ENCODE peak calls at places on chromosomes 2 and 18, in five cellular contexts. One of them, this sample, is unnamed.

GRCh38 chr18:46814394-46814793 is 57.5 kb upstream of the ST8SIA5 start:
- DNase-seq in GM10248: no peak
- DNase-seq in fibroblast of pulmonary artery: no peak
- DNase-seq in heart right ventricle: no peak
- DNase-seq in activated naive CD8-positive, alpha-beta T cell treated with anti-CD3 and anti-CD28 coated beads, Interleukin-2, amount 50 U/mL, for 24 hours: no peak
- DNase-seq in this sample: no peak

GRCh38 chr2:14944562-14945346 is 312.2 kb downstream of the LRATD1 start:
- DNase-seq in heart right ventricle: no peak
- DNase-seq in GM10248: no peak
- DNase-seq in fibroblast of pulmonary artery: peak
- DNase-seq in activated naive CD8-positive, alpha-beta T cell treated with anti-CD3 and anti-CD28 coated beads, Interleukin-2, amount 50 U/mL, for 24 hours: no peak
- DNase-seq in this sample: peak

GRCh38 chr2:239365782-239366435 is 34.9 kb downstream of the HDAC4 start:
- DNase-seq in fibroblast of pulmonary artery: no peak
- DNase-seq in activated naive CD8-positive, alpha-beta T cell treated with anti-CD3 and anti-CD28 coated beads, Interleukin-2, amount 50 U/mL, for 24 hours: no peak
- DNase-seq in heart right ventricle: no peak
- DNase-seq in GM10248: no peak
- DNase-seq in this sample: no peak

GRCh38 chr2:160459543-160460332 is 33.9 kb downstream of the RBMS1 start:
- DNase-seq in fibroblast of pulmonary artery: no peak
- DNase-seq in GM10248: no peak
- DNase-seq in activated naive CD8-positive, alpha-beta T cell treated with anti-CD3 and anti-CD28 coated beads, Interleukin-2, amount 50 U/mL, for 24 hours: no peak
- DNase-seq in heart right ventricle: no peak
- DNase-seq in this sample: no peak

GRCh38 chr2:224039080-224039769 is at the start of gene SERPINE2:
- DNase-seq in fibroblast of pulmonary artery: peak
- DNase-seq in heart right ventricle: peak
- DNase-seq in GM10248: peak
- DNase-seq in activated naive CD8-positive, alpha-beta T cell treated with anti-CD3 and anti-CD28 coated beads, Interleukin-2, amount 50 U/mL, for 24 hours: peak
- DNase-seq in this sample: peak

GRCh38 chr2:159683804-159684203 is 28.5 kb upstream of the MARCHF7 start:
- DNase-seq in fibroblast of pulmonary artery: no peak
- DNase-seq in activated naive CD8-positive, alpha-beta T cell treated with anti-CD3 and anti-CD28 coated beads, Interleukin-2, amount 50 U/mL, for 24 hours: no peak
- DNase-seq in heart right ventricle: no peak
- DNase-seq in GM10248: no peak
- DNase-seq in this sample: no peak

GRCh38 chr2:127541849-127542630 is 6.6 kb downstream of the MYO7B start:
- DNase-seq in activated naive CD8-positive, alpha-beta T cell treated with anti-CD3 and anti-CD28 coated beads, Interleukin-2, amount 50 U/mL, for 24 hours: no peak
- DNase-seq in heart right ventricle: no peak
- DNase-seq in GM10248: no peak
- DNase-seq in fibroblast of pulmonary artery: peak
- DNase-seq in this sample: no peak

GRCh38 chr18:62596145-62597005 is 73.5 kb downstream of the ZCCHC2 start:
- DNase-seq in fibroblast of pulmonary artery: peak
- DNase-seq in activated naive CD8-positive, alpha-beta T cell treated with anti-CD3 and anti-CD28 coated beads, Interleukin-2, amount 50 U/mL, for 24 hours: no peak
- DNase-seq in heart right ventricle: peak
- DNase-seq in GM10248: no peak
- DNase-seq in this sample: peak

GRCh38 chr2:230985519-230986231 is 10.2 kb upstream of the SPATA3 start:
- DNase-seq in activated naive CD8-positive, alpha-beta T cell treated with anti-CD3 and anti-CD28 coated beads, Interleukin-2, amount 50 U/mL, for 24 hours: no peak
- DNase-seq in fibroblast of pulmonary artery: no peak
- DNase-seq in heart right ventricle: no peak
- DNase-seq in GM10248: no peak
- DNase-seq in this sample: no peak

GRCh38 chr2:199261221-199261620 is 196.5 kb downstream of the SATB2 start:
- DNase-seq in heart right ventricle: no peak
- DNase-seq in activated naive CD8-positive, alpha-beta T cell treated with anti-CD3 and anti-CD28 coated beads, Interleukin-2, amount 50 U/mL, for 24 hours: no peak
- DNase-seq in GM10248: no peak
- DNase-seq in fibroblast of pulmonary artery: peak
- DNase-seq in this sample: peak

GRCh38 chr2:133334923-133335322 is 233.3 kb downstream of the NCKAP5 start:
- DNase-seq in GM10248: no peak
- DNase-seq in fibroblast of pulmonary artery: no peak
- DNase-seq in heart right ventricle: no peak
- DNase-seq in activated naive CD8-positive, alpha-beta T cell treated with anti-CD3 and anti-CD28 coated beads, Interleukin-2, amount 50 U/mL, for 24 hours: no peak
- DNase-seq in this sample: peak

GRCh38 chr18:58058720-58059119 is 14.7 kb downstream of the NEDD4L start:
- DNase-seq in fibroblast of pulmonary artery: no peak
- DNase-seq in GM10248: no peak
- DNase-seq in activated naive CD8-positive, alpha-beta T cell treated with anti-CD3 and anti-CD28 coated beads, Interleukin-2, amount 50 U/mL, for 24 hours: no peak
- DNase-seq in heart right ventricle: no peak
- DNase-seq in this sample: peak

GRCh38 chr2:195562624-195563566 is 94.1 kb upstream of the SLC39A10 start:
- DNase-seq in fibroblast of pulmonary artery: no peak
- DNase-seq in activated naive CD8-positive, alpha-beta T cell treated with anti-CD3 and anti-CD28 coated beads, Interleukin-2, amount 50 U/mL, for 24 hours: no peak
- DNase-seq in GM10248: no peak
- DNase-seq in heart right ventricle: no peak
- DNase-seq in this sample: no peak

GRCh38 chr2:219298759-219299371 is 10.3 kb downstream of the PTPRN start:
- DNase-seq in activated naive CD8-positive, alpha-beta T cell treated with anti-CD3 and anti-CD28 coated beads, Interleukin-2, amount 50 U/mL, for 24 hours: peak
- DNase-seq in GM10248: peak
- DNase-seq in fibroblast of pulmonary artery: peak
- DNase-seq in heart right ventricle: peak
- DNase-seq in this sample: peak

GRCh38 chr2:123993728-123994323 is 31.3 kb upstream of the CNTNAP5 start:
- DNase-seq in heart right ventricle: no peak
- DNase-seq in fibroblast of pulmonary artery: peak
- DNase-seq in activated naive CD8-positive, alpha-beta T cell treated with anti-CD3 and anti-CD28 coated beads, Interleukin-2, amount 50 U/mL, for 24 hours: peak
- DNase-seq in GM10248: peak
- DNase-seq in this sample: no peak

GRCh38 chr2:70111752-70112591 is 24.7 kb downstream of the PCBP1 start:
- DNase-seq in GM10248: no peak
- DNase-seq in fibroblast of pulmonary artery: peak
- DNase-seq in activated naive CD8-positive, alpha-beta T cell treated with anti-CD3 and anti-CD28 coated beads, Interleukin-2, amount 50 U/mL, for 24 hours: no peak
- DNase-seq in heart right ventricle: no peak
- DNase-seq in this sample: peak

GRCh38 chr2:69798466-69798908 is 31.0 kb upstream of the GMCL1 start:
- DNase-seq in heart right ventricle: peak
- DNase-seq in fibroblast of pulmonary artery: peak
- DNase-seq in activated naive CD8-positive, alpha-beta T cell treated with anti-CD3 and anti-CD28 coated beads, Interleukin-2, amount 50 U/mL, for 24 hours: no peak
- DNase-seq in GM10248: no peak
- DNase-seq in this sample: peak

GRCh38 chr18:35478520-35479435 is 19.0 kb downstream of the INO80C start:
- DNase-seq in fibroblast of pulmonary artery: peak
- DNase-seq in GM10248: peak
- DNase-seq in activated naive CD8-positive, alpha-beta T cell treated with anti-CD3 and anti-CD28 coated beads, Interleukin-2, amount 50 U/mL, for 24 hours: peak
- DNase-seq in heart right ventricle: no peak
- DNase-seq in this sample: peak

GRCh38 chr18:711693-712400 is 583 bp downstream of the ENOSF1 start:
- DNase-seq in fibroblast of pulmonary artery: peak
- DNase-seq in heart right ventricle: peak
- DNase-seq in activated naive CD8-positive, alpha-beta T cell treated with anti-CD3 and anti-CD28 coated beads, Interleukin-2, amount 50 U/mL, for 24 hours: peak
- DNase-seq in GM10248: peak
- DNase-seq in this sample: peak

GRCh38 chr2:148026573-148026972 is 5.7 kb downstream of the MBD5 start:
- DNase-seq in fibroblast of pulmonary artery: no peak
- DNase-seq in activated naive CD8-positive, alpha-beta T cell treated with anti-CD3 and anti-CD28 coated beads, Interleukin-2, amount 50 U/mL, for 24 hours: no peak
- DNase-seq in GM10248: no peak
- DNase-seq in heart right ventricle: no peak
- DNase-seq in this sample: no peak

GRCh38 chr2:50535971-50536759 is 495.8 kb downstream of the NRXN1 start:
- DNase-seq in GM10248: no peak
- DNase-seq in heart right ventricle: no peak
- DNase-seq in fibroblast of pulmonary artery: peak
- DNase-seq in activated naive CD8-positive, alpha-beta T cell treated with anti-CD3 and anti-CD28 coated beads, Interleukin-2, amount 50 U/mL, for 24 hours: no peak
- DNase-seq in this sample: peak

GRCh38 chr2:138495384-138495783 is 6.2 kb upstream of the SPOPL start:
- DNase-seq in activated naive CD8-positive, alpha-beta T cell treated with anti-CD3 and anti-CD28 coated beads, Interleukin-2, amount 50 U/mL, for 24 hours: no peak
- DNase-seq in GM10248: no peak
- DNase-seq in fibroblast of pulmonary artery: no peak
- DNase-seq in heart right ventricle: no peak
- DNase-seq in this sample: no peak

GRCh38 chr2:60954139-60954538 is 63.4 kb upstream of the PEX13 start:
- DNase-seq in GM10248: no peak
- DNase-seq in activated naive CD8-positive, alpha-beta T cell treated with anti-CD3 and anti-CD28 coated beads, Interleukin-2, amount 50 U/mL, for 24 hours: no peak
- DNase-seq in fibroblast of pulmonary artery: no peak
- DNase-seq in heart right ventricle: no peak
- DNase-seq in this sample: no peak

GRCh38 chr2:164935467-164935807 is 19.9 kb downstream of the SLC38A11 start:
- DNase-seq in activated naive CD8-positive, alpha-beta T cell treated with anti-CD3 and anti-CD28 coated beads, Interleukin-2, amount 50 U/mL, for 24 hours: no peak
- DNase-seq in fibroblast of pulmonary artery: no peak
- DNase-seq in heart right ventricle: no peak
- DNase-seq in GM10248: no peak
- DNase-seq in this sample: no peak

GRCh38 chr2:36812196-36812595 is 115.7 kb downstream of the VIT start:
- DNase-seq in heart right ventricle: no peak
- DNase-seq in activated naive CD8-positive, alpha-beta T cell treated with anti-CD3 and anti-CD28 coated beads, Interleukin-2, amount 50 U/mL, for 24 hours: no peak
- DNase-seq in GM10248: no peak
- DNase-seq in fibroblast of pulmonary artery: peak
- DNase-seq in this sample: no peak

GRCh38 chr2:95034221-95034620 is 8.7 kb downstream of the MAL start:
- DNase-seq in heart right ventricle: no peak
- DNase-seq in fibroblast of pulmonary artery: no peak
- DNase-seq in activated naive CD8-positive, alpha-beta T cell treated with anti-CD3 and anti-CD28 coated beads, Interleukin-2, amount 50 U/mL, for 24 hours: no peak
- DNase-seq in GM10248: no peak
- DNase-seq in this sample: no peak

GRCh38 chr18:6614952-6615351 is 114.6 kb upstream of the ARHGAP28 start:
- DNase-seq in activated naive CD8-positive, alpha-beta T cell treated with anti-CD3 and anti-CD28 coated beads, Interleukin-2, amount 50 U/mL, for 24 hours: no peak
- DNase-seq in fibroblast of pulmonary artery: no peak
- DNase-seq in GM10248: no peak
- DNase-seq in heart right ventricle: no peak
- DNase-seq in this sample: no peak

GRCh38 chr2:210167227-210167626 is 4.0 kb downstream of the KANSL1L start:
- DNase-seq in fibroblast of pulmonary artery: peak
- DNase-seq in activated naive CD8-positive, alpha-beta T cell treated with anti-CD3 and anti-CD28 coated beads, Interleukin-2, amount 50 U/mL, for 24 hours: no peak
- DNase-seq in heart right ventricle: no peak
- DNase-seq in GM10248: no peak
- DNase-seq in this sample: peak

GRCh38 chr18:34921271-34921670 is 119.9 kb upstream of the MAPRE2 start:
- DNase-seq in GM10248: no peak
- DNase-seq in heart right ventricle: no peak
- DNase-seq in fibroblast of pulmonary artery: no peak
- DNase-seq in activated naive CD8-positive, alpha-beta T cell treated with anti-CD3 and anti-CD28 coated beads, Interleukin-2, amount 50 U/mL, for 24 hours: no peak
- DNase-seq in this sample: no peak